ENCODE peak calls at places on chromosome 1, in eight cellular contexts. A is GM12891, N is EL, E is left lobe of liver, S is hepatocyte, R is CMK, I is uterus, G is SIG-M5. P is an unnamed sample.
A peak's percentile ranks its signal among the peaks of the same experiment; 100 is the strongest.

GRCh38 chr1:66371233-66372005 is 162.5 kb upstream of the SGIP1 start:
- DNase-seq in S (no peak), N (peak; percentile 79), E (no peak), I (no peak), R (no peak), A (no peak), G (no peak), P (no peak)

GRCh38 chr1:184691719-184692324 is 62.8 kb downstream of the EDEM3 start:
- DNase-seq in E (no peak), G (no peak), S (peak; percentile 65), R (no peak), A (no peak), I (peak; percentile 22), N (peak; percentile 59), P (no peak)

GRCh38 chr1:115098979-115099692 is 9.8 kb upstream of the TSPAN2 start:
- DNase-seq in R (no peak), A (no peak), S (peak; percentile 78), I (peak; percentile 84), N (no peak), E (no peak), G (peak; percentile 68), P (no peak)

GRCh38 chr1:161439280-161440232 is 65.7 kb upstream of the FCGR2A start:
- DNase-seq in R (no peak), G (no peak), A (peak; percentile 31), I (no peak), N (peak; percentile 62), S (peak; percentile 23), E (no peak), P (no peak)

GRCh38 chr1:210328746-210329488 is at the start of gene HHAT:
- DNase-seq in I (peak; percentile 70), E (peak; percentile 92), S (peak; percentile 88), G (no peak), A (peak; percentile 68), N (peak; percentile 81), R (peak; percentile 52), P (peak; percentile 93)

GRCh38 chr1:11648732-11649158 is 5.5 kb downstream of the FBXO2 start:
- DNase-seq in I (no peak), E (peak; percentile 86), G (no peak), S (peak; percentile 51), A (no peak), N (no peak), R (no peak), P (peak; percentile 77)

GRCh38 chr1:55826413-55827080 is 611.4 kb upstream of the USP24 start:
- DNase-seq in G (no peak), S (no peak), I (no peak), A (no peak), E (no peak), N (no peak), R (no peak), P (no peak)

GRCh38 chr1:26459573-26460031 is 12.6 kb upstream of the HMGN2 start:
- DNase-seq in N (no peak), I (no peak), R (no peak), E (no peak), S (no peak), A (no peak), G (no peak), P (no peak)

GRCh38 chr1:33295450-33296081 is 25.3 kb downstream of the A3GALT2 start:
- DNase-seq in S (peak; percentile 90), A (peak; percentile 87), R (no peak), G (no peak), I (peak; percentile 87), E (peak; percentile 89), N (peak; percentile 81), P (peak; percentile 86)

GRCh38 chr1:68384872-68385390 is 64.8 kb downstream of the RPE65 start:
- DNase-seq in S (no peak), G (no peak), N (peak; percentile 91), I (no peak), R (no peak), A (no peak), E (no peak), P (no peak)

GRCh38 chr1:200423235-200423634 is 13.4 kb upstream of the ZNF281 start:
- DNase-seq in A (no peak), R (no peak), S (no peak), G (no peak), N (no peak), E (no peak), I (no peak), P (no peak)

GRCh38 chr1:27027575-27028250 is 15.1 kb upstream of the TENT5B start:
- DNase-seq in R (no peak), S (peak; percentile 36), A (no peak), I (no peak), E (no peak), G (no peak), N (no peak), P (no peak)

GRCh38 chr1:43548285-43549271 is 17.9 kb downstream of the PTPRF start:
- DNase-seq in A (no peak), R (no peak), I (no peak), E (peak; percentile 86), N (no peak), S (peak; percentile 85), G (no peak), P (peak; percentile 70)